ENCODE peak calls at places on chromosomes 2 and 18, in seven cellular contexts. L is tibial artery; C is activated T-cell treated with anti-CD3 and anti-CD28 coated beads, Interleukin-2, amount 50 U/mL, for 72 hours; P is posterior vena cava; J is activated CD4-positive, CD25-positive, alpha-beta regulatory T cell treated with anti-CD3 and anti-CD28 coated beads, Interleukin-2, amount 50 U/mL, for 72 hours; H is mammary epithelial cell; B is KG1. T is an unnamed sample.

GRCh38 chr2:36695746-36696415 is 626 bp upstream of the VIT start:
- DNase-seq in C (no peak), H (peak), P (no peak), L (no peak), J (no peak), B (no peak), T (peak)

GRCh38 chr2:80030135-80030534 is 274.4 kb downstream of the LRRTM1 start:
- DNase-seq in P (no peak), J (no peak), L (no peak), C (no peak), H (no peak), B (no peak), T (no peak)

GRCh38 chr2:58906151-58906645 is 665.1 kb upstream of the FANCL start:
- DNase-seq in H (no peak), J (no peak), C (no peak), B (no peak), L (no peak), P (no peak), T (peak)

GRCh38 chr18:28422577-28422976 is 245.6 kb upstream of the CDH2 start:
- DNase-seq in P (no peak), L (no peak), C (no peak), J (no peak), B (no peak), H (no peak), T (no peak)

GRCh38 chr2:41966431-41966893 is 81.4 kb upstream of the PKDCC start:
- DNase-seq in B (no peak), L (peak), P (peak), J (no peak), H (peak), C (no peak), T (peak)

GRCh38 chr18:75072672-75073371 is 136.1 kb downstream of the PTGR3 start:
- DNase-seq in B (no peak), L (no peak), H (no peak), J (no peak), P (no peak), C (no peak), T (no peak)

GRCh38 chr18:12821408-12821807 is 62.6 kb downstream of the PTPN2 start:
- DNase-seq in B (no peak), L (no peak), H (no peak), J (no peak), P (no peak), C (no peak), T (no peak)

GRCh38 chr2:579351-579886 is 97.8 kb downstream of the TMEM18 start:
- DNase-seq in H (no peak), J (no peak), C (no peak), L (no peak), B (no peak), P (no peak), T (no peak)

GRCh38 chr18:6660334-6660733 is 69.2 kb upstream of the ARHGAP28 start:
- DNase-seq in C (no peak), P (no peak), B (no peak), J (no peak), L (no peak), H (no peak), T (peak)

GRCh38 chr2:108542071-108542470 is 7.8 kb downstream of the LIMS1 start:
- DNase-seq in J (no peak), P (no peak), C (no peak), B (no peak), L (no peak), H (no peak), T (no peak)

GRCh38 chr2:20608666-20609348 is 42.1 kb downstream of the HS1BP3 start:
- DNase-seq in P (no peak), J (no peak), H (no peak), L (peak), B (no peak), C (no peak), T (no peak)

GRCh38 chr2:236177967-236178909 is 10.1 kb upstream of the GBX2 start:
- DNase-seq in P (peak), H (no peak), B (no peak), L (peak), J (no peak), C (peak), T (peak)

GRCh38 chr18:61335737-61336555 is 2.7 kb downstream of the CDH20 start:
- DNase-seq in P (no peak), L (no peak), J (no peak), H (no peak), C (no peak), B (no peak), T (peak)

GRCh38 chr18:9944805-9945204 is 31.0 kb downstream of the VAPA start:
- DNase-seq in C (no peak), L (no peak), H (no peak), B (no peak), J (no peak), P (no peak), T (no peak)

GRCh38 chr2:170576296-170576695 is 138.8 kb upstream of the SP5 start:
- DNase-seq in B (no peak), L (no peak), C (no peak), P (no peak), J (no peak), H (no peak), T (no peak)

GRCh38 chr2:216446343-216446742 is 34.1 kb downstream of the SMARCAL1 start:
- DNase-seq in C (no peak), P (no peak), B (no peak), L (no peak), J (no peak), H (no peak), T (no peak)

GRCh38 chr2:69616755-69617154 is 26.8 kb downstream of the AAK1 start:
- DNase-seq in C (peak), B (no peak), P (no peak), H (peak), L (no peak), J (no peak), T (peak)